ENCODE peak calls at places on chromosomes 13 and 19, in seven cellular contexts. F is fibroblast of villous mesenchyme; M is tibial artery; W is tibial nerve; T is activated CD8-positive, alpha-beta T cell treated with anti-CD3 and anti-CD28 coated beads for 36 hours; L is AG04450; I is stomach. N is an unnamed sample.

GRCh38 chr19:18349524-18350128 is 9.2 kb downstream of the PGPEP1 start:
- DNase-seq in F (peak), M (peak), W (peak), T (peak), L (no peak), I (peak), N (no peak)

GRCh38 chr19:37977992-37978391 is 71.0 kb downstream of the SIPA1L3 start:
- DNase-seq in F (peak), M (no peak), W (no peak), T (no peak), L (peak), I (no peak), N (no peak)

GRCh38 chr13:63287926-63288325 is 1872.3 kb upstream of the PCDH20 start:
- DNase-seq in F (no peak), M (no peak), W (no peak), T (no peak), L (no peak), I (no peak), N (no peak)

GRCh38 chr19:38975214-38975860 is at the start of gene FBXO17:
- DNase-seq in F (peak), M (peak), W (peak), T (no peak), L (no peak), I (peak), N (peak)

GRCh38 chr13:109371066-109371465 is 415.3 kb downstream of the IRS2 start:
- DNase-seq in F (no peak), M (no peak), W (no peak), T (no peak), L (no peak), I (no peak), N (no peak)

GRCh38 chr13:45295536-45295935 is 45.4 kb downstream of the TPT1 start:
- DNase-seq in F (peak), M (no peak), W (peak), T (no peak), L (no peak), I (no peak), N (no peak)

GRCh38 chr19:29016926-29017760 is 195.8 kb downstream of the UQCRFS1 start:
- DNase-seq in F (no peak), M (no peak), W (no peak), T (no peak), L (no peak), I (no peak), N (no peak)

GRCh38 chr19:38849147-38849745 is 540 bp downstream of the HNRNPL start:
- DNase-seq in F (peak), M (peak), W (peak), T (peak), L (peak), I (peak), N (peak)

GRCh38 chr13:66076417-66076816 is 1153.7 kb downstream of the PCDH9 start:
- DNase-seq in F (no peak), M (no peak), W (no peak), T (no peak), L (peak), I (no peak), N (no peak)

GRCh38 chr13:103573446-103573845 is 507.2 kb upstream of the SLC10A2 start:
- DNase-seq in F (no peak), M (no peak), W (no peak), T (no peak), L (no peak), I (no peak), N (no peak)

GRCh38 chr13:110298566-110299321 is 8.2 kb downstream of the COL4A1 start:
- DNase-seq in F (no peak), M (no peak), W (no peak), T (peak), L (no peak), I (no peak), N (peak)

GRCh38 chr19:55165952-55166529 is 372 bp downstream of the DNAAF3 start:
- DNase-seq in F (peak), M (no peak), W (no peak), T (peak), L (no peak), I (peak), N (peak)

GRCh38 chr19:294819-295686 is 3.9 kb upstream of the PLPP2 start:
- DNase-seq in F (no peak), M (no peak), W (no peak), T (peak), L (no peak), I (peak), N (no peak)

GRCh38 chr19:49362926-49363264 is 679 bp upstream of the TEAD2 start:
- DNase-seq in F (peak), M (peak), W (peak), T (peak), L (no peak), I (peak), N (no peak)

GRCh38 chr13:50580684-50581305 is 262.7 kb downstream of the DLEU7 start:
- DNase-seq in F (peak), M (no peak), W (no peak), T (no peak), L (peak), I (no peak), N (no peak)

GRCh38 chr19:42422092-42422575 is 5.1 kb downstream of the LIPE start:
- DNase-seq in F (no peak), M (no peak), W (no peak), T (no peak), L (no peak), I (no peak), N (no peak)

GRCh38 chr13:72507394-72508199 is 219.8 kb downstream of the MZT1 start:
- DNase-seq in F (no peak), M (no peak), W (no peak), T (no peak), L (no peak), I (no peak), N (no peak)

GRCh38 chr13:67229438-67230242 is 496 bp downstream of the PCDH9 start:
- DNase-seq in F (peak), M (no peak), W (peak), T (peak), L (no peak), I (no peak), N (no peak)

GRCh38 chr19:36051236-36051635 is 2.8 kb downstream of the THAP8 start:
- DNase-seq in F (no peak), M (no peak), W (no peak), T (peak), L (no peak), I (no peak), N (no peak)

GRCh38 chr13:36131931-36132297 is 732 bp upstream of the DCLK1 start:
- DNase-seq in F (peak), M (peak), W (peak), T (no peak), L (no peak), I (no peak), N (no peak)

DNA sequence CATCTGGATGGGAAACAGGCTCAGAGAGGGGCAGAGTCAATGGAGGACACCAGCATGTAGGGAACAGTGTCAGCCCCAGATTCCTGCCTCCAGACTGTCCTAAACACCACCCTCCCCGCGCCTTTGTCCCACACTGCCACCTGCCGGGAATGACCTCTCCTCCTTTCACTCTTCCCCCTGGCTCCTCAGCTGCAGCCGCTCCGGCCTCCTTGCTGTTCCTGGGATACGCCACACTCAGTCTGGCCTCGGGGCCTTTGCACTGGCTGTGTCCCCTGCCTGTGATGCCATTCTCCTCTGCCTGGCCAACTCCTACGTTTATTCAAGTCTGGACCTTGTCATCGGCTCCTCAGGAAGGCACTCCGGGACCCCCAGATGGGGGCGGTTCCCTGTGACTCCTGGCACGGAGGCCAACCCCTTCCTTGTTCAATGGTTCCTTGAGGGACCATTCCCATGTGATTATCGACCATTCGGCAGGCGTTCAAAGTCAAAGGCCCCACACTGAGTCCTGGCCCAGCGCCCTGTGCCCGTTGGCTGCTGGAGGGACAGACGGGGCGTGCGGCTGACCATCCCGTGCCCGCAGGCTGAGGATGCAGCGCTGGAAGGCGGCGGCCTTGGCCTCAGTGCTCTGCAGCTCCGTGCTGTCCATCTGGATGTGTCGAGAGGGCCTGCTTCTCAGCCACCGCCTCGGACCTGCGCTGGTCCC is 15.8 kb downstream of the FUT6 start:
- DNase-seq in F (no peak), M (no peak), W (no peak), T (no peak), L (no peak), I (peak), N (no peak)
- TF ChIP-seq CTCF in F (peak), M (no peak), W (no peak), T (no peak), L (no peak), I (no peak), N (peak)

DNA sequence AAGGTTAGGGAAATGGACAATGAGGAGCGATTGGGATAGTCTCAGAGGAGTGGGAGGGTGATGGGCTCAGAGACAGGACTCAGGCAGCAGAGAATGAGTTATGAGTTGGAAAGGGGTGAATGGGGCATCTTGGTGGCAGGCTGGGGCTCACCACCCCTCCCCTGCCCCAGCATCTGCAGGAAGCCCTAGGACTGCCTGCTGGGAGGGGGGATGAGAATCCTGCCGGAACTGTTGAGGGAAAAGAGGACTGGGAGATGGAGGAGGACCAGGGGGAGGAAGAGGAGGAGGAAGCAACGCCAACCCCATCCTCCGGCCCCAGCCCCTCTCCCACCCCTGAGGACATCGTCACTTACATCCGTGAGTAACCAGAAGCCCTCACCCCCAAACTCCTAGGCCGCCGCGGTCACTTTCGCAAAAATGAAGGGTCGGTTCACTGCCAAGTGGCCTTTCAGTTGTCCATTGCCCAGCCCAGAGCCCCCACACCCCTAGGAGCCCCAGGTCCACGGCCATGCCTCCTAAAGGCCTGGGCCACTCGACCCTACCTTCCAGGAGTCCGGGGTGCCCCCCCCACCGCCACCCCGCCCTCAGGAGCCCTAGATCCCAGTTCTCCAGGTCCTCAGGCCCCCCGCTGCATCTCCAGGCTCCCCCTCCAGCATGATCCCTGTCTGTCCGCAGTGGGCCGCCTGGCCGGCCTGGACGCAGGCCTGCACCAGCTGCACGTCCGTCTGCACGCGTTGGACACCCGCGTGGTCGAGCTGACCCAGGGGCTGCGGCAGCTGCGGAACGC is 764 bp downstream of the CLEC11A start:
- DNase-seq in F (no peak), M (no peak), W (no peak), T (no peak), L (no peak), I (no peak), N (no peak)
- TF ChIP-seq CTCF in F (no peak), M (no peak), W (no peak), T (no peak), L (no peak), I (no peak), N (no peak)

GRCh38 chr13:100491164-100491847 is 97.3 kb downstream of the GGACT start:
- DNase-seq in F (peak), M (peak), W (peak), T (no peak), L (no peak), I (no peak), N (no peak)
- TF ChIP-seq CTCF in F (peak), M (no peak), W (no peak), T (no peak), L (peak), I (no peak), N (peak)

GRCh38 chr13:98871727-98872126 is 106.1 kb downstream of the DOCK9 start:
- DNase-seq in F (no peak), M (no peak), W (no peak), T (no peak), L (no peak), I (no peak), N (no peak)

GRCh38 chr13:98866882-98867281 is 111.0 kb downstream of the DOCK9 start:
- DNase-seq in F (no peak), M (no peak), W (no peak), T (no peak), L (no peak), I (no peak), N (no peak)

GRCh38 chr13:98868932-98869331 is 108.9 kb downstream of the DOCK9 start:
- DNase-seq in F (no peak), M (no peak), W (no peak), T (no peak), L (no peak), I (no peak), N (no peak)

GRCh38 chr13:98873377-98874028 is 104.4 kb downstream of the DOCK9 start:
- DNase-seq in F (no peak), M (no peak), W (no peak), T (peak), L (no peak), I (no peak), N (no peak)

DNA sequence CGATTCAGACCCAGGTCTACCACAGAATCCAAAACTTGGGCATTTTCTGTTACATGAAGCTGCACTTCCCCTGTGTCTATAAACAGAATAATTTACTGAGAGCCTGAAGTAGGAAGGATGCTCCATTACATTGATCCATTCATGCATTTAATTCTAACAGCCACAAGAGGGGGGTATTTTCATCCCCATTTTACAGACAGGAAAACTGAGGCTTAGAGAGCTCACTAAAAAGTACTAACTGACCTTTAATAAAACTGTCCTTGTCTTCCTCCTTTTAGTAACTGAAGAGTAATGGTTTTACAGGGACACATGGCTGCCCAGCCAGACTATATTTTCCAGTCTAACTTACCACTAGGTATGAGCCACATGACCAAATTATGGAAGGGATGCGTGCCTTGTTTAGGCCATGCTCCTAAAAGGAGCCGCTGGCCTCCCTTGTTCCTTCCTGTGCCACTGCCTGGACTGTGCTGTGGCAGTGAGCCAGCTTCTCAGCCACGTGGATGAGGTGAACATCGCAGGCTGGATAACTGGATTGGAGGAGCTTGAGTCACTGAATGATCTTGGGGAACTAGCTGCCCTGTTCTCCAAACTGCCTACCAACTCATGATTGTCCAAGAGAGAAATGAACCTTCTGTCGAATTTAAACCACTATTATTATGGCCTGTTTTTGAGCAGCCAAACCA is 108.3 kb downstream of the DOCK9 start:
- DNase-seq in F (no peak), M (no peak), W (no peak), T (no peak), L (no peak), I (peak), N (no peak)
- TF ChIP-seq CTCF in F (peak), M (no peak), W (no peak), T (peak), L (peak), I (no peak), N (peak)

GRCh38 chr13:27016871-27017270 is 154.7 kb downstream of the USP12 start:
- DNase-seq in F (peak), M (no peak), W (no peak), T (no peak), L (no peak), I (no peak), N (peak)
- TF ChIP-seq CTCF in F (no peak), M (no peak), W (no peak), T (no peak), L (no peak), I (no peak), N (no peak)

N was measured in osteocyte.